ENCODE peak calls at places on chromosome 16, in six cellular contexts. A is thoracic aorta; V is cardiac septum; K is stimulated activated CD4-positive, alpha-beta T cell treated with anti-CD3 and anti-CD28 coated beads, Interleukin-4, amount 100 ng/mL, for 48 hours; J is A549; E is GM23248. M is an unnamed sample.

GRCh38 chr16:48546774-48547173 is 63.2 kb downstream of the N4BP1 start:
- DNase-seq in K (no peak), A (no peak), J (no peak), E (no peak), V (no peak), M (no peak)

GRCh38 chr16:9090101-9090959 is 1.1 kb upstream of the HAPSTR1 start:
- DNase-seq in K (peak), J (no peak), A (no peak), E (peak), V (peak), M (peak)

GRCh38 chr16:2838928-2839327 is 8.8 kb downstream of the ZG16B start:
- DNase-seq in K (peak), E (peak), V (no peak), J (peak), A (no peak), M (no peak)

GRCh38 chr16:66256919-66257318 is 109.6 kb upstream of the CDH5 start:
- DNase-seq in J (no peak), V (no peak), E (no peak), K (no peak), A (no peak), M (peak)

GRCh38 chr16:82784567-82784956 is 157.8 kb downstream of the CDH13 start:
- DNase-seq in V (no peak), A (no peak), K (no peak), J (no peak), E (no peak), M (no peak)

GRCh38 chr16:7405166-7405565 is 72.5 kb downstream of the RBFOX1 start:
- DNase-seq in E (no peak), K (no peak), J (peak), V (no peak), A (no peak), M (no peak)

GRCh38 chr16:89506791-89507191 is 1.4 kb upstream of the SPG7 start:
- DNase-seq in K (no peak), E (peak), J (no peak), V (no peak), A (no peak), M (no peak)

GRCh38 chr16:67804853-67805542 is 1.4 kb downstream of the RANBP10 start:
- DNase-seq in A (no peak), E (no peak), J (no peak), K (no peak), V (no peak), M (no peak)

GRCh38 chr16:11835891-11836652 is 15.3 kb downstream of the RSL1D1 start:
- DNase-seq in K (no peak), A (no peak), J (no peak), V (peak), E (peak), M (no peak)

GRCh38 chr16:73058616-73059409 is 10.9 kb upstream of the ZFHX3 start:
- DNase-seq in J (peak), E (peak), K (no peak), A (no peak), V (no peak), M (peak)

GRCh38 chr16:62240722-62241121 is 204.5 kb upstream of the CDH8 start:
- DNase-seq in J (no peak), A (no peak), E (no peak), V (no peak), K (no peak), M (no peak)

GRCh38 chr16:88561485-88562369 is 8.5 kb upstream of the ZC3H18 start:
- DNase-seq in E (peak), V (no peak), J (peak), K (peak), A (no peak), M (no peak)

GRCh38 chr16:69904495-69905170 is 46.5 kb upstream of the CLEC18A start:
- DNase-seq in A (no peak), V (peak), K (no peak), E (no peak), J (no peak), M (no peak)

M was measured in sigmoid colon.